ENCODE peak calls at places on chromosomes 5 and 9, in six cellular contexts. One of them, this sample, is unnamed. For H3K4me1 and H3K27me3, the result is how much of the 10 kb centered on the place peaks cover.

GRCh38 chr5:135246923-135247795 is 151.9 kb downstream of the MACROH2A1 start:
- DNase-seq in fibroblast of lung: peak
- DNase-seq in psoas muscle: no peak
- DNase-seq in prostate gland: no peak
- DNase-seq in heart left ventricle: no peak
- DNase-seq in Caco-2: peak
- DNase-seq in this sample: no peak

GRCh38 chr9:127186799-127187198 is 64.4 kb upstream of the ANGPTL2 start:
- DNase-seq in fibroblast of lung: no peak
- DNase-seq in psoas muscle: no peak
- DNase-seq in prostate gland: no peak
- DNase-seq in heart left ventricle: no peak
- DNase-seq in Caco-2: no peak
- DNase-seq in this sample: no peak

GRCh38 chr5:116766470-116766947 is 191.9 kb upstream of the SEMA6A start:
- DNase-seq in fibroblast of lung: peak
- DNase-seq in psoas muscle: no peak
- DNase-seq in prostate gland: no peak
- DNase-seq in heart left ventricle: peak
- DNase-seq in Caco-2: no peak
- DNase-seq in this sample: no peak

GRCh38 chr9:84310903-84311302 is 29.7 kb downstream of the SLC28A3 start:
- DNase-seq in fibroblast of lung: no peak
- DNase-seq in psoas muscle: no peak
- DNase-seq in prostate gland: no peak
- DNase-seq in heart left ventricle: no peak
- DNase-seq in Caco-2: no peak
- DNase-seq in this sample: no peak

GRCh38 chr9:110650991-110651411 is 17.6 kb upstream of the MUSK start:
- DNase-seq in fibroblast of lung: peak
- DNase-seq in psoas muscle: no peak
- DNase-seq in prostate gland: no peak
- DNase-seq in heart left ventricle: no peak
- DNase-seq in Caco-2: no peak
- DNase-seq in this sample: no peak

GRCh38 chr5:79962580-79963222 is 28.4 kb downstream of the MTX3 start:
- DNase-seq in fibroblast of lung: peak
- DNase-seq in psoas muscle: no peak
- DNase-seq in prostate gland: no peak
- DNase-seq in heart left ventricle: no peak
- DNase-seq in Caco-2: no peak
- DNase-seq in this sample: peak

GRCh38 chr5:18944771-18945170 is 1043.2 kb downstream of the CDH18 start:
- DNase-seq in fibroblast of lung: peak
- DNase-seq in psoas muscle: no peak
- DNase-seq in prostate gland: no peak
- DNase-seq in heart left ventricle: no peak
- DNase-seq in Caco-2: no peak
- DNase-seq in this sample: no peak

GRCh38 chr9:107211331-107211730 is 71.7 kb upstream of the RAD23B start:
- DNase-seq in fibroblast of lung: no peak
- DNase-seq in psoas muscle: no peak
- DNase-seq in prostate gland: no peak
- DNase-seq in heart left ventricle: no peak
- DNase-seq in Caco-2: no peak
- DNase-seq in this sample: no peak

GRCh38 chr5:99019254-99019653 is 90.4 kb upstream of the CHD1 start:
- DNase-seq in fibroblast of lung: peak
- DNase-seq in psoas muscle: no peak
- DNase-seq in prostate gland: no peak
- DNase-seq in heart left ventricle: no peak
- DNase-seq in Caco-2: no peak
- DNase-seq in this sample: no peak

GRCh38 chr5:1162729-1163128 is 38.7 kb upstream of the SLC6A19 start:
- DNase-seq in fibroblast of lung: no peak
- DNase-seq in psoas muscle: peak
- DNase-seq in prostate gland: no peak
- DNase-seq in heart left ventricle: no peak
- DNase-seq in Caco-2: no peak
- DNase-seq in this sample: no peak

GRCh38 chr5:139215176-139215975 is 17.2 kb upstream of the SIL1 start:
- DNase-seq in fibroblast of lung: no peak
- DNase-seq in psoas muscle: no peak
- DNase-seq in prostate gland: no peak
- DNase-seq in heart left ventricle: no peak
- DNase-seq in Caco-2: no peak
- DNase-seq in this sample: peak

GRCh38 chr9:89153618-89154017 is 25.0 kb downstream of the SHC3 start:
- DNase-seq in fibroblast of lung: peak
- DNase-seq in psoas muscle: peak
- DNase-seq in prostate gland: no peak
- DNase-seq in heart left ventricle: no peak
- DNase-seq in Caco-2: no peak
- DNase-seq in this sample: no peak

GRCh38 chr5:146461319-146461718 is 14.2 kb downstream of the TCERG1 start:
- DNase-seq in fibroblast of lung: peak
- DNase-seq in psoas muscle: no peak
- DNase-seq in prostate gland: no peak
- DNase-seq in heart left ventricle: no peak
- DNase-seq in Caco-2: no peak
- DNase-seq in this sample: no peak

GRCh38 chr9:21443849-21444625 is 3.8 kb downstream of the IFNA1 start:
- DNase-seq in fibroblast of lung: no peak
- DNase-seq in psoas muscle: no peak
- DNase-seq in prostate gland: no peak
- DNase-seq in heart left ventricle: no peak
- DNase-seq in Caco-2: no peak
- DNase-seq in this sample: no peak

GRCh38 chr5:34533582-34534236 is 122.4 kb upstream of the RAI14 start:
- DNase-seq in fibroblast of lung: peak
- DNase-seq in psoas muscle: no peak
- DNase-seq in prostate gland: no peak
- DNase-seq in heart left ventricle: no peak
- DNase-seq in Caco-2: no peak
- DNase-seq in this sample: no peak

GRCh38 chr9:75054373-75055001 is 26.4 kb upstream of the CARNMT1 start:
- DNase-seq in fibroblast of lung: peak
- DNase-seq in psoas muscle: no peak
- DNase-seq in prostate gland: no peak
- DNase-seq in heart left ventricle: no peak
- DNase-seq in Caco-2: no peak
- DNase-seq in this sample: no peak

GRCh38 chr5:169641253-169641652 is 4.2 kb downstream of the DOCK2 start:
- DNase-seq in fibroblast of lung: peak
- DNase-seq in psoas muscle: no peak
- DNase-seq in prostate gland: no peak
- DNase-seq in heart left ventricle: no peak
- DNase-seq in Caco-2: peak
- DNase-seq in this sample: no peak

GRCh38 chr9:107480386-107480789 is 9.2 kb downstream of the KLF4 start:
- DNase-seq in fibroblast of lung: peak
- DNase-seq in psoas muscle: peak
- DNase-seq in prostate gland: no peak
- DNase-seq in heart left ventricle: no peak
- DNase-seq in Caco-2: no peak
- DNase-seq in this sample: no peak

GRCh38 chr5:43482490-43483064 is 1.1 kb downstream of the TMEM267 start:
- DNase-seq in fibroblast of lung: peak
- DNase-seq in psoas muscle: no peak
- DNase-seq in prostate gland: no peak
- DNase-seq in heart left ventricle: no peak
- DNase-seq in Caco-2: no peak
- DNase-seq in this sample: no peak

DNA sequence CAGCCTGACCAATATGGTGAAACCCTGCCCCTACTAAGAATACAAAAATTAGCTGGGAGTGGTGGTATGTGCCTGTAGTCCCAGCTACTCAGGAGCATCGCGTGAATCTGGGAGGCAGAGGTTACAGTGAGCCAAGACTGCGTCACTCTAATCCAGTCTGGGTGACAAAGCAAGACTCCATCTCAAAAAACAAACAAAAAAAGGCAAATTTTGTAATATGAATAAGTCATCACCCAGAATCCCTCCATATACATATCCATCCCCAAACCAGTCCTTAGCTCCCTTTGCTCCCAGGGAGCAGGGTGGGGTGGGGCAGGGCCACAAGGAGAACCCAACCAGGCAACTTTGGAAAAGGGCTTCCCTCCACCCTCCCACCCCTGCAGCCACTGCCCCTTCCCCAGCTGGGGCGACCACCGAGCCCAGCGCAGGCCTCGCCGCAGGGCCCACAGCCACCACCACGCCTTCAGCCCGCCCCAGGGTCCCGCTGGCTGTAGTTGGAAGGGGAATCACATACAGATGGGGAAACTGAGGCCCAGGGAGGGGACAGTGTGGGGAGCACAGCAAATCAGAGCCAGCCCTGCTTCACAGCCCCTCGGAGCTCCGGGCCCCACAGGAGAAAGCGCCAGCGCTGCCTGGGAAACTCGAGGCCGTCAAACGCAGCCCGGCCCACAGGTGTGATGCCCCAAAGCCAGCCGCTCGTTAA is 7.8 kb downstream of the NOTCH1 start:
- DNase-seq in fibroblast of lung: no peak
- DNase-seq in psoas muscle: no peak
- DNase-seq in prostate gland: no peak
- DNase-seq in heart left ventricle: no peak
- DNase-seq in Caco-2: no peak
- DNase-seq in this sample: no peak
- H3K4me1 ChIP-seq in fibroblast of lung: under half
- H3K4me1 ChIP-seq in psoas muscle: under half
- H3K4me1 ChIP-seq in prostate gland: under half
- H3K4me1 ChIP-seq in heart left ventricle: half or more
- H3K4me1 ChIP-seq in Caco-2: under half
- H3K4me1 ChIP-seq in this sample: under half

DNA sequence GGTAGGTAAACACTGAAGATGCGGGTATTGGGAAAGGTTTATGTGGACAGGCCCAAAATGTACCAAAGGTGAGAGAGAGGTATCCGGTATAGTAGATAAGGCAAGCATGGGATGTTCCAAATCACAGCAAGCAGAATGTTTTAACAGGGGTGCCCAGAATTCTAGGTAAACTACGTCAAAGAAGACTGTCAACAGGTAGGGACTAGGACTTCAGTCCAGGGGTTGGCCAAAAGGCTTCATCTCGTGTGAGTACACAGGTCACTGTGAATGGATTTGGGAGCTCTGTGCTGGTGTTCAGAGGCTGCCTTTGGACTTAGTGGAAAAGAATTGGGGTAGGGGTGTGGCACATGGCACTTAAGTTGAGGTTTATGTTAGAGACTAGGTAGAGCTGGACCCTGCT is 66.4 kb downstream of the PIK3R1 start:
- DNase-seq in fibroblast of lung: no peak
- DNase-seq in psoas muscle: no peak
- DNase-seq in prostate gland: no peak
- DNase-seq in heart left ventricle: no peak
- DNase-seq in Caco-2: no peak
- DNase-seq in this sample: no peak
- H3K4me3 ChIP-seq in fibroblast of lung: no peak
- H3K4me3 ChIP-seq in psoas muscle: no peak
- H3K4me3 ChIP-seq in prostate gland: no peak
- H3K4me3 ChIP-seq in heart left ventricle: no peak
- H3K4me3 ChIP-seq in Caco-2: no peak
- H3K4me3 ChIP-seq in this sample: no peak

GRCh38 chr9:1055156-1055555 is 5.0 kb downstream of the DMRT2 start:
- DNase-seq in fibroblast of lung: no peak
- DNase-seq in psoas muscle: no peak
- DNase-seq in prostate gland: no peak
- DNase-seq in heart left ventricle: no peak
- DNase-seq in Caco-2: no peak
- DNase-seq in this sample: no peak

GRCh38 chr9:1052119-1052907 is 2.2 kb downstream of the DMRT2 start:
- DNase-seq in fibroblast of lung: no peak
- DNase-seq in psoas muscle: no peak
- DNase-seq in prostate gland: no peak
- DNase-seq in heart left ventricle: no peak
- DNase-seq in Caco-2: no peak
- DNase-seq in this sample: no peak

GRCh38 chr9:1051286-1052118 is 1.3 kb downstream of the DMRT2 start:
- DNase-seq in fibroblast of lung: peak
- DNase-seq in psoas muscle: peak
- DNase-seq in prostate gland: peak
- DNase-seq in heart left ventricle: no peak
- DNase-seq in Caco-2: no peak
- DNase-seq in this sample: no peak

GRCh38 chr9:1053848-1054365 is 3.8 kb downstream of the DMRT2 start:
- DNase-seq in fibroblast of lung: no peak
- DNase-seq in psoas muscle: no peak
- DNase-seq in prostate gland: no peak
- DNase-seq in heart left ventricle: no peak
- DNase-seq in Caco-2: no peak
- DNase-seq in this sample: no peak

GRCh38 chr9:1052908-1053590 is 2.9 kb downstream of the DMRT2 start:
- DNase-seq in fibroblast of lung: no peak
- DNase-seq in psoas muscle: no peak
- DNase-seq in prostate gland: no peak
- DNase-seq in heart left ventricle: no peak
- DNase-seq in Caco-2: no peak
- DNase-seq in this sample: no peak
- H3K27me3 ChIP-seq in fibroblast of lung: under half
- H3K27me3 ChIP-seq in psoas muscle: under half
- H3K27me3 ChIP-seq in prostate gland: under half
- H3K27me3 ChIP-seq in heart left ventricle: half or more
- H3K27me3 ChIP-seq in Caco-2: under half
- H3K27me3 ChIP-seq in this sample: under half

GRCh38 chr5:35900997-35901396 is 37.4 kb downstream of the CAPSL start:
- DNase-seq in fibroblast of lung: no peak
- DNase-seq in psoas muscle: no peak
- DNase-seq in prostate gland: no peak
- DNase-seq in heart left ventricle: no peak
- DNase-seq in Caco-2: no peak
- DNase-seq in this sample: no peak
- H3K4me1 ChIP-seq in fibroblast of lung: under half
- H3K4me1 ChIP-seq in psoas muscle: under half
- H3K4me1 ChIP-seq in prostate gland: under half
- H3K4me1 ChIP-seq in heart left ventricle: under half
- H3K4me1 ChIP-seq in Caco-2: under half
- H3K4me1 ChIP-seq in this sample: under half

DNA sequence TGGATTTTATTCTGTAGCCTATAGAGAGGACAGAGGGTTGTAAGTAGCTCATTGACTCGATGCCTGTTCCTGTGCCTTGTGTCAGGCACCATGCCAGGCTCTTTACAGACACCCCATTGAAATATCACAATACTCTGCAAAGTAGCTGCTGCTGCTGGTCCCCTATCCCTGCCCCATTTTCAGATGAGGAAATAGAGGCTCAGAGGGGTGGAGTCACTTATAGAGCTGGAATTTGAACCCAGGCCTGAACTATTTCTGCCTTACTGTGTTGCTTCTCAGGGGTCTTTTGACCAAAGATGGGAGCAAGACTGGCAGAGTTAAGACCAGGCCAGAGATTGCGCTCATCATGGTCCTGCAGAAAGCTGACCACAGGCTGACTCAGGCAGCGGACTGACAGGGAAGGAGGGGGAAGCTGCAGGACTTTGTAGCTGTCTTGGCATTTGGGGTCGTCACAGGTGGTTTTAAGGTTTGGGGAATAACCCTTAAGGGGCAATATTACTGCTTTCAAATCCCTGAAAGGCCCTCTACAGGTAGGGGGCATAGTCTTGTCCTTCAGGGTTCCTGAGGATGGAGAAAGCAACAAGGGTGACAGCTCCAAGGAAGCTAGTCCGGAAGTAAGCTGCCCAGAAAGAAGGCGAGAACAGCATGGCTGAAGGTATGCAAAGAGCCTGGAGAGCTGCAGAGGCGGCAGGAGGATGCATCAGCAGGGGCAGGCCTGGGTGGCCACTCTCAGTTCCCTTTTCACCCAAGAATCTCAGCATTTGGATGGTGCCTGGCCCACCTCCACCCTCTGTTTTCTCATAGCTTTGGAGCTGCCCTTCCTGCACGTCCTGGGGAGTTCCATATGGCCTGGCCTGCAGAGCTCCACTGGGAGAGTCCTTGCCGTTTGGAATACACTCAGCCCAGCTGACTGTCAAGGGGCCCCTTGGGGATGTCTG is 18.3 kb upstream of the NDST1 start:
- DNase-seq in fibroblast of lung: peak
- DNase-seq in psoas muscle: no peak
- DNase-seq in prostate gland: no peak
- DNase-seq in heart left ventricle: no peak
- DNase-seq in Caco-2: no peak
- DNase-seq in this sample: no peak
- H3K4me3 ChIP-seq in fibroblast of lung: peak
- H3K4me3 ChIP-seq in psoas muscle: peak
- H3K4me3 ChIP-seq in prostate gland: no peak
- H3K4me3 ChIP-seq in heart left ventricle: peak
- H3K4me3 ChIP-seq in Caco-2: no peak
- H3K4me3 ChIP-seq in this sample: no peak

This sample was measured in HAP-1.